ENCODE peak calls at places on chromosomes 7 and 10, in eight cellular contexts. A is GM23248; T is suprapubic skin; S is body of pancreas; O is naive thymus-derived CD4-positive, alpha-beta T cell; P is tibial artery; B is heart right ventricle; R is ovary. N is an unnamed sample.

GRCh38 chr7:123468303-123468702 is 66.1 kb downstream of the IQUB start:
- DNase-seq in A (no peak), T (no peak), S (no peak), O (no peak), P (no peak), B (no peak), R (no peak), N (no peak)

GRCh38 chr10:114276066-114276465 is 37.0 kb downstream of the VWA2 start:
- DNase-seq in A (no peak), T (peak), S (no peak), O (no peak), P (peak), B (no peak), R (no peak), N (no peak)

GRCh38 chr10:43140414-43140813 is 2.2 kb downstream of the CSGALNACT2 start:
- DNase-seq in A (peak), T (no peak), S (no peak), O (no peak), P (no peak), B (no peak), R (no peak), N (no peak)

GRCh38 chr10:102815790-102816549 is 21.2 kb downstream of the CYP17A1 start:
- DNase-seq in A (peak), T (peak), S (peak), O (no peak), P (peak), B (peak), R (peak), N (peak)

GRCh38 chr7:107982918-107983389 is 20.0 kb downstream of the LAMB1 start:
- DNase-seq in A (peak), T (no peak), S (no peak), O (no peak), P (no peak), B (no peak), R (no peak), N (no peak)

GRCh38 chr10:49415846-49416245 is 20.0 kb upstream of the DRGX start:
- DNase-seq in A (no peak), T (no peak), S (no peak), O (no peak), P (no peak), B (no peak), R (no peak), N (no peak)

GRCh38 chr7:67842571-67842970 is 845.9 kb downstream of the TYW1 start:
- DNase-seq in A (peak), T (no peak), S (no peak), O (no peak), P (no peak), B (no peak), R (no peak), N (no peak)

GRCh38 chr7:26198133-26198780 is 2.3 kb downstream of the HNRNPA2B1 start:
- DNase-seq in A (peak), T (no peak), S (no peak), O (no peak), P (no peak), B (no peak), R (no peak), N (no peak)

GRCh38 chr10:64394744-64395143 is 873.5 kb downstream of the REEP3 start:
- DNase-seq in A (no peak), T (no peak), S (no peak), O (no peak), P (no peak), B (no peak), R (no peak), N (no peak)

GRCh38 chr10:122162566-122163181 is 108.4 kb upstream of the BTBD16 start:
- DNase-seq in A (no peak), T (no peak), S (no peak), O (no peak), P (no peak), B (peak), R (no peak), N (peak)

GRCh38 chr7:15853832-15854470 is 167.5 kb upstream of the MEOX2 start:
- DNase-seq in A (peak), T (no peak), S (no peak), O (no peak), P (no peak), B (no peak), R (no peak), N (no peak)

DNA sequence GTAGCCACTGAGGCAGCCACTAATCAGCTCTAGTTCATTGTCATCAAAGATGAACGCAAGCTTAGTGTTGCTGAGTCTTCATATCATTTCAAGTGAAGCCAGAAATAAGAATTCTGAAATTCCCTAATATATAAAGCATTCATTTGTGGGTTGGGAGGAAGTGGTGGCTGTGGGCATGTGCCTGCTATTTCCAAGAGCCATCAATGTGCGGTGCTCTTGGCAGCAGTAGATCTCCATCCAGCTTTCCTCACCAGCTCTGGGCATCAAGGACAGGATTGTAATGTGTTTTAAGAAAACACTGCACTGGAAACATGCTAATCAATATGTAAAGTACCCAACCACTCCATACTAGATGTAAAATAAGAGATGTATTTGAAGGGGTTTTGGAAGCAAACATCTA is 202.5 kb upstream of the AHR start:
- DNase-seq in A (peak), T (no peak), S (no peak), O (no peak), P (no peak), B (no peak), R (no peak), N (no peak)
- H3K27ac ChIP-seq in A (peak), T (no peak), S (no peak), O (no peak), P (no peak), B (no peak), R (no peak), N (no peak)

GRCh38 chr10:33291053-33291592 is 43.3 kb downstream of the NRP1 start:
- DNase-seq in A (peak), T (no peak), S (no peak), O (no peak), P (no peak), B (no peak), R (no peak), N (no peak)
- H3K4me3 ChIP-seq in A (peak), T (no peak), S (no peak), O (no peak), P (no peak), B (no peak), R (no peak), N (no peak)

GRCh38 chr7:122303522-122303970 is 1.0 kb downstream of the FEZF1 start:
- DNase-seq in A (no peak), T (no peak), S (no peak), O (no peak), P (peak), B (no peak), R (no peak), N (no peak)
- H3K27ac ChIP-seq in A (no peak), T (no peak), S (no peak), O (no peak), P (no peak), B (no peak), R (no peak), N (no peak)

GRCh38 chr7:131438969-131439368 is 111.3 kb downstream of the MKLN1 start:
- DNase-seq in A (no peak), T (no peak), S (no peak), O (no peak), P (no peak), B (no peak), R (no peak), N (no peak)
- H3K4me3 ChIP-seq in A (no peak), T (no peak), S (no peak), O (no peak), P (no peak), B (no peak), R (no peak), N (no peak)

DNA sequence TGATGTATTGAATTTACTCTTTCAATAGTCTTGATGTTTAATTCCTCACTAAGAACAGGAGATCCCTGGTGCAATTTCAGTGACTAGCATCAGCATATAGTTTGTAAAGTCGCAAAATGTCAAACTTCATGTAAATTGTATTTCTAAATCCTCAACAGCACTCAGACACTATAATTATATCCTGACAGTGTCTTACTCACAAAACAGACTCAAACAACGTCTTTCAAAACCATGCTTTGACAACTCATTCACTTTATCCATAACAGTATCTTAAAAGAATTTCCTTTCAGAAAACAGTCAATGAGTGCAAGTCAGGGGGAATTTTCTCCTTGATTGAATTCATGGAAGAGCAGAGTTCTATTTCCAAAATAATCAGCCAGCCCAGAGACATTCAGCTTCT is 20.8 kb downstream of the BAMBI start:
- DNase-seq in A (no peak), T (no peak), S (no peak), O (no peak), P (no peak), B (no peak), R (no peak), N (no peak)
- H3K27ac ChIP-seq in A (no peak), T (no peak), S (no peak), O (no peak), P (no peak), B (no peak), R (no peak), N (no peak)